ENCODE peak calls at places on chromosome 15, in five cellular contexts. S is neuronal stem cell, F is IMR-90, A is mesendoderm, P is trophoblast cell. C is an unnamed sample.

GRCh38 chr15:35506272-35506870 is 39.6 kb downstream of the DPH6 start:
- DNase-seq in A (no peak), P (no peak), F (no peak), S (peak), C (no peak)

GRCh38 chr15:92158426-92158825 is 235.3 kb upstream of the ST8SIA2 start:
- DNase-seq in A (peak), F (peak), P (peak), S (no peak), C (peak)

GRCh38 chr15:85316244-85316934 is 64.0 kb upstream of the AKAP13 start:
- DNase-seq in S (no peak), P (peak), A (no peak), F (peak), C (no peak)

GRCh38 chr15:44598892-44599291 is 61.9 kb downstream of the EIF3J start:
- DNase-seq in F (peak), P (no peak), A (no peak), S (no peak), C (no peak)

GRCh38 chr15:55694652-55695150 is 48.3 kb downstream of the PRTG start:
- DNase-seq in S (no peak), P (no peak), A (peak), F (peak), C (peak)

GRCh38 chr15:88002721-88003120 is 253.8 kb downstream of the NTRK3 start:
- DNase-seq in P (no peak), F (no peak), S (no peak), A (no peak), C (no peak)

GRCh38 chr15:73069109-73069508 is 16.8 kb downstream of the NEO1 start:
- DNase-seq in F (no peak), A (no peak), S (no peak), P (no peak), C (no peak)

GRCh38 chr15:45790325-45790943 is 155.6 kb downstream of the SQOR start:
- DNase-seq in S (peak), A (peak), P (peak), F (peak), C (peak)

GRCh38 chr15:68330911-68331310 is 53.4 kb downstream of the FEM1B start:
- DNase-seq in F (no peak), P (no peak), S (no peak), A (peak), C (no peak)

GRCh38 chr15:41502787-41503668 is 9.4 kb downstream of the ITPKA start:
- DNase-seq in F (no peak), A (peak), S (no peak), P (no peak), C (peak)

GRCh38 chr15:36186376-36186775 is 393.1 kb upstream of the CDIN1 start:
- DNase-seq in F (no peak), P (no peak), S (no peak), A (no peak), C (no peak)

DNA sequence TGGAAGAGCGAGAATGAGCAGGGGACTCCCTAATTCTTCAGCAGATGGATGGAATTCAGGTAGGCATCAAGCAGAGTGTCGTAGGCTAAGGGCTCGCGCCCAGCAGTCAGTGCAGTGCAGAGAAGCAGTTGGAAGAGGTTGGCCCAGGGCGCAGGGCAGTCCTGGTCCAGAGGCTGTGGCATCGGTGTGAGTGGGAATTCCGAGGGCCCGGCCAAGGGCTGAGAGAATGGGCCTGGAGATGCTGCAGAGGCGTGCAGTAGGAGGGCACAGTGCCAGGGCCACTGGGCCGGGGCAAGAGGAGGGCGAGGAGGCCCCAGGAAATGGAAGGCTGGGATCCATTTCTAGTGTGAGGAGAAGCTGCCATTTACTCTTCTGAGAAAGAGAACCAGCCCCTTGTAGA is 74.4 kb downstream of the AAGAB start:
- DNase-seq in S (no peak), P (no peak), A (no peak), F (no peak), C (peak)
- H3K18ac ChIP-seq in S (peak), P (peak), A (no peak), F (peak), C (no peak)

DNA sequence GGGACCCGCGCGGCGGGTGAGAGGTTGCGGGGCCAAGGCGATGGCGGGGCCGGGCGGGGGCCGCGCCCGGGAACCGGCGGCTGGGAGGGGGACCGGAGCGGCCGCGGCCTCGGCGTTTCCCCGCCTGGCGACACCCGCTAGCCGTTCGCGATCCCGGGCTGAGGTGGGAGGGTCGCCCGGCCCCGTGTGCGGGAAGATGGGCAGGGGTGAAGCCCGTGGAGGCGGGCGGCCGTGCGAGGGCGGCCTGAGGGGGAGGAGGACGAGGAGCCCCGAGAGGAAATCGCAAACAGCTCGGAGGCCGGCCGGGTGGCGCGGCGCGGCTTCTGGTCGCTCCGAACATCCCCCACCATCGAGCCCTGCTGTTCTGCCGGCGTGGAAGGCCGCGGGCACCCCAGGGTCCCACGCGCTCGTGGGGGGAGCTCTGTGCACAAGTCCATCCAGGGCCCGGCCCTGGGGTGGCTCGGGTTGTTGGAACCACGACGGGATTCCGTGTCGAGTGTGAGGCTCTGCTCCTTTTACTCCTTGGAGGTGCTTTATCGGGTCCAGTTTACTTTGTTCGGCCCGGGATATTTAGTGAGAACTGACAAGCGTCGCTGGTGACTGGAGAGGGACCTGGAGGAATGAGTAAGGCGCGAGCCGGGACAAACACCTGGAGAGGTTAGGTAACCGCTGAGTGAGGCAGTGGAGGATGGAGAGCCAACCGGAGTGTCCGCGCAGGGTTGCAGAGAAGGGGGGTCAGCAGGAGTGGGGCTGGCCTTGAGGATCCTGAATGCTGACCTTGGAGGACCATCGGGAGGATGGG is 728 bp downstream of the CRTC3 start:
- DNase-seq in A (peak), P (peak), F (peak), S (peak), C (peak)
- H3K18ac ChIP-seq in A (peak), P (peak), F (peak), S (peak), C (no peak)

GRCh38 chr15:38252481-38253311 is at the start of gene SPRED1:
- DNase-seq in P (peak), A (peak), F (peak), S (peak), C (peak)
- H3K18ac ChIP-seq in P (peak), A (peak), F (peak), S (peak), C (peak)

DNA sequence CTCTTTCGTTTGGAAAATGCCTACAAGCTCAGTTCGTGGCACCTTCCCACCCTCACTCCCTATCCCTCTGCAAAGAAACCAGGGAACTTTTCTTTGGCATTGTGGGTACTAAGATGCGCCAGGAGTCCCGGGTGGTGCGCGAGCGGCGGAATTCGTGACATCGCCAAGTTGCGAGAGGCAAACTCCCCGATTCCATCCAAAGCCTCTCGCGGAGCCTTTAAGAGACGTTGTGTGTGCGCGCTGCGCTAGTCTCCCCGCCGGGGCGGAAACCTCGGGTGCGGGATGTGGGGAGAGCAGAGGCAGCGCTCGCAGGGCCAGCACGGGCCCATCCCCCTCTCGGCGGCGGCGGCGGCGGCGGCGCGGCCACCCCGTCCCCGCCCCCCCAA is 443 bp upstream of the NR2F2 start:
- DNase-seq in P (peak), S (no peak), F (peak), A (no peak), C (peak)
- H3K18ac ChIP-seq in P (peak), S (peak), F (peak), A (peak), C (no peak)

DNA sequence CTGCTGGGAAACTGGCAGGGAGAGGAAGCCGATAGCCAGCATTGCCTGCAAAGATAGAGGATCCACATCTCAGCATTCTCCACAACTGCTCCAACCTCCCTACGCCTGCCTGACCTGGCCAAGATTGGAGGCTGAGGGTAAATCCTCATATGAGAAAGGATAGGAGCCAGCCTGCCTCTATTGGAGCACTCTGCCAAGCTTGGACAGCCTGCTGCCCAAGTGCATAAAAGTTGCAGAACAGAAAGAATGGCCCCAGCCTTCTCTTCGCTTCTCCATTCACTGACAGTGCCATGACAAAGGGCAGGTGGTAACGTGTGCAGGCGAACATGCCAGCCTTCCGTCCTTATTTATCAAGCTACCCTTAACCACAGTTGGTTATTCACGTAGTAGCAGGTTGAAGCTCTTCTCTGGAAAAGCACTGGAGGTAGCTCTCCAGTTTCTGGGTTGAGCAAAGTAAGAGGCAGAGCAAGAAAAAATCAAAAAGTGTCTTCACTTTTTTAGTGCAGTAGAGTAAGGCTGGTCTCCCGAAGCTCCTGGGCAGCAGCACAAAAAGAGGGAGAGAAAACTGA is 4.3 kb downstream of the BMF start:
- DNase-seq in S (no peak), F (no peak), A (no peak), P (no peak), C (no peak)
- H3K18ac ChIP-seq in S (peak), F (peak), A (peak), P (peak), C (no peak)

GRCh38 chr15:77597804-77598453 is 34.8 kb downstream of the LINGO1 start:
- DNase-seq in S (no peak), P (no peak), A (peak), F (no peak), C (no peak)
- H3K18ac ChIP-seq in S (peak), P (peak), A (no peak), F (no peak), C (no peak)

DNA sequence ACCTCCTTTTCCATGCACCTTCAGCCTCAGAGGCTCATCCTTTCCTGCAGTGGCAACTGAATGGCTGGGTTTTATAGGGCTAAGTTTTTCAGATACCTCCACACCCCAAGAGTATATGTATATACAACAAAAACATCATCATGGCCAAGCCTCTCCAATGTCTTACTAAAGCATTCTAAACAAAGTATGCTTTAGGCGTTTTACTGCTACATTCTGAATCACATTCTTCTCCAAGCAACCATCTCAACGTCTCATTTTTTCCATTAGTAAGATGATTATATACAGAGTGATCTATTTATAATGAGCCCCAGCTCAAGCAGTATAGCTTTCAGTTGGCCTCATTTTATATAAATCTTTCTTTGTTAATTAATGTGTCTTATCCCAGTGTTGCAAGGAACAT is 234.3 kb downstream of the GREM1 start:
- DNase-seq in P (peak), A (no peak), S (no peak), F (peak), C (no peak)
- H3K18ac ChIP-seq in P (no peak), A (no peak), S (no peak), F (peak), C (no peak)

C was measured in H9.